ENCODE peak calls at places on chromosomes 16 and 17, in five cellular contexts. J is lower lobe of right lung, Y is adrenal gland, W is ascending aorta, R is coronary artery. K is an unnamed sample.

GRCh38 chr17:42026821-42027539 is 7.1 kb downstream of the NKIRAS2 start:
- DNase-seq in J (no peak), Y (no peak), W (no peak), R (no peak), K (no peak)

GRCh38 chr17:9850151-9850550 is 24.4 kb downstream of the GLP2R start:
- DNase-seq in J (no peak), Y (no peak), W (no peak), R (no peak), K (no peak)

GRCh38 chr16:64475627-64476351 is 646.1 kb downstream of the CDH11 start:
- DNase-seq in J (no peak), Y (no peak), W (no peak), R (no peak), K (no peak)

GRCh38 chr17:77227461-77228223 is 86.9 kb downstream of the SEC14L1 start:
- DNase-seq in J (peak), Y (peak), W (no peak), R (no peak), K (no peak)

GRCh38 chr16:57624044-57624688 is 4.3 kb upstream of the ADGRG1 start:
- DNase-seq in J (no peak), Y (no peak), W (no peak), R (no peak), K (no peak)

GRCh38 chr17:34314279-34314678 is 5.0 kb upstream of the CCL8 start:
- DNase-seq in J (no peak), Y (peak), W (no peak), R (no peak), K (peak)

GRCh38 chr16:28289106-28289505 is 3.2 kb upstream of the SBK1 start:
- DNase-seq in J (no peak), Y (no peak), W (no peak), R (no peak), K (no peak)

GRCh38 chr16:86825631-86826030 is 247.3 kb downstream of the FOXL1 start:
- DNase-seq in J (no peak), Y (no peak), W (no peak), R (no peak), K (no peak)

GRCh38 chr17:48244814-48245213 is 137.2 kb downstream of the SNX11 start:
- DNase-seq in J (no peak), Y (no peak), W (no peak), R (no peak), K (no peak)

GRCh38 chr16:31087971-31088370 is 772 bp downstream of the PRSS53 start:
- DNase-seq in J (no peak), Y (no peak), W (no peak), R (no peak), K (no peak)

GRCh38 chr16:50578147-50578546 is 30.0 kb downstream of the NKD1 start:
- DNase-seq in J (no peak), Y (no peak), W (no peak), R (no peak), K (no peak)

GRCh38 chr16:12187939-12188673 is 211.6 kb downstream of the SNX29 start:
- DNase-seq in J (no peak), Y (no peak), W (no peak), R (no peak), K (no peak)

GRCh38 chr16:78257376-78257728 is 157.9 kb downstream of the WWOX start:
- DNase-seq in J (no peak), Y (no peak), W (no peak), R (no peak), K (no peak)

GRCh38 chr17:2213291-2213960 is 90.2 kb downstream of the SMG6 start:
- DNase-seq in J (no peak), Y (no peak), W (no peak), R (no peak), K (peak)

GRCh38 chr17:61076649-61077048 is 323.0 kb upstream of the TBX2 start:
- DNase-seq in J (no peak), Y (no peak), W (no peak), R (no peak), K (no peak)

GRCh38 chr17:57708401-57708800 is 36.7 kb downstream of the CCDC182 start:
- DNase-seq in J (no peak), Y (no peak), W (no peak), R (no peak), K (no peak)

GRCh38 chr16:19829844-19830703 is 54.6 kb downstream of the GPRC5B start:
- DNase-seq in J (no peak), Y (no peak), W (no peak), R (no peak), K (no peak)

GRCh38 chr17:79926308-79927135 is 87.3 kb upstream of the CBX4 start:
- DNase-seq in J (no peak), Y (no peak), W (no peak), R (no peak), K (peak)
- H3K27ac ChIP-seq in J (no peak), Y (no peak), W (no peak), R (no peak), K (no peak)

GRCh38 chr17:64983708-64984107 is 64.4 kb upstream of the LRRC37A3 start:
- DNase-seq in J (no peak), Y (no peak), W (no peak), R (no peak), K (no peak)

GRCh38 chr17:64984181-64984580 is 64.9 kb upstream of the LRRC37A3 start:
- DNase-seq in J (no peak), Y (no peak), W (no peak), R (no peak), K (no peak)

GRCh38 chr17:64982139-64982802 is 63.0 kb upstream of the LRRC37A3 start:
- DNase-seq in J (no peak), Y (no peak), W (no peak), R (no peak), K (no peak)

DNA sequence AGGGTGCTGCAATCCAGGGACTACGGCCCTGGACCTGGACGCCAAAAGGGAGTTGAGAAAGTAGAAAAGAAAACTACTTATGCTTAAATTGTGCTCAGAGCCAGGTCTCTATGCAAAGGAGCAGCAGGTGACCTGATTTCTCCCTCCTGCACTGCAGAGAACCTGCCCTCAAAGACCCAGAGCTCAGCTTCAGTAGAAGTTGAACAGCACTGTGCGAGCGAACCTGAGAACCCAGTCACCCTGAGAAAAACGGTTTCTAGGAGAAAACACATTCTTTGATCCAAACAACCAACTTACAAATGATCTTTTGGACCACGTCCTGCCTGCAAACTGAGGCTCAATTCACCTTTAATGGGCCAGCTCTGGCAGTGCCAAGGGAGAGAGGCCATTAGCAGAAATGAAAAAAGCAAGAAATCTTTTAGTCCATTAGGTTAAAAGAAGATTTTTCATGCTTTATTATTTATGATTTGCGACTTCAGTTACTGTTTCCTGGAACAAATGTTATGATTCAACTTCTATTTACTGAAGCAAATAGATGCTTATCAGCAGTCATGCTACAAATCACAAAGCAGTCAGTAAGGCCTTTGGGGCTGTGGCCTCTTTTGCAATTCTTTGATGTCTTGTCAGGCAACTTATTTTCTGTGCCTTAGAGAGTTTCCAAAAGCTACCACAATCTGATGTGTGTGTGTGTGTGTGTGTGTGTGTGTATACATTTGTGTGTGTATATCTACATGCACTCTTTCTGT is 65.7 kb upstream of the LRRC37A3 start:
- DNase-seq in J (no peak), Y (peak), W (no peak), R (no peak), K (no peak)
- H3K27ac ChIP-seq in J (peak), Y (peak), W (peak), R (no peak), K (no peak)

GRCh38 chr17:4230142-4230541 is 33.6 kb downstream of the ANKFY1 start:
- DNase-seq in J (no peak), Y (peak), W (no peak), R (no peak), K (no peak)
- H3K27ac ChIP-seq in J (peak), Y (peak), W (peak), R (peak), K (peak)

DNA sequence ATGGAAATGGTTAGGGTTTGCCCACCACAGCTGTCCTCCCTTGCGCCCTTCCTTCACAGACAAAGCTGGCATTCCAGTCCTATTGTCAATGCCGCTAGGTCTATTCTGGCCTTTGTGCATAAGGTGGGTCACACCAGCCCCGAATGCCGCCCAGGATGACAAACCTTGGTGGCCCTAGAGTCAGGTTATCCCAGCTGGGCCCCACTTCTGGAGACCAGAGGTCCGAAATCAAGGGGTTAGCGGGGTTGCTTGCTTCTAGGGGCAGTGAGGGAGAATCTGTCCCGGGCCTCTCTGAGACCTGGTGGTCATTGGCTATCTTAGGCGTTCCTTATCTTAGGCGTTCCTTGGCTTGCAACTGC is 472.1 kb downstream of the SOX9 start:
- DNase-seq in J (no peak), Y (no peak), W (no peak), R (no peak), K (no peak)
- H3K27ac ChIP-seq in J (no peak), Y (no peak), W (no peak), R (no peak), K (no peak)

K was measured in right cardiac atrium.